ENCODE peak calls at places on chromosomes 6 and 20, in six cellular contexts. X is ovary; L is CD8-positive, alpha-beta T cell; F is choroid plexus epithelial cell; V is right atrium auricular region; C is activated B cell treated with CpG ODN at 0.5 μM for 24 hours. G is an unnamed sample.

GRCh38 chr6:13413906-13414555 is 73.4 kb downstream of the GFOD1 start:
- DNase-seq in X (no peak), L (no peak), F (peak; percentile 30), V (peak; percentile 71), C (no peak), G (no peak)

GRCh38 chr20:8020314-8021079 is 936 bp upstream of the TMX4 start:
- DNase-seq in X (no peak), L (no peak), F (no peak), V (no peak), C (no peak), G (peak; percentile 55)

GRCh38 chr6:2973656-2974055 is 2.3 kb upstream of the SERPINB6 start:
- DNase-seq in X (no peak), L (no peak), F (no peak), V (no peak), C (no peak), G (no peak)

GRCh38 chr6:89350281-89351037 is 2.1 kb downstream of the UBE2J1 start:
- DNase-seq in X (no peak), L (no peak), F (peak; percentile 50), V (no peak), C (no peak), G (no peak)

GRCh38 chr6:162684033-162684432 is 43.5 kb downstream of the PRKN start:
- DNase-seq in X (no peak), L (no peak), F (no peak), V (no peak), C (no peak), G (no peak)

GRCh38 chr6:149043476-149044130 is 273.9 kb upstream of the TAB2 start:
- DNase-seq in X (no peak), L (no peak), F (peak; percentile 40), V (no peak), C (no peak), G (no peak)

GRCh38 chr20:53917145-53918009 is 153.0 kb downstream of the BCAS1 start:
- DNase-seq in X (peak; percentile 57), L (no peak), F (peak; percentile 62), V (peak; percentile 90), C (no peak), G (peak; percentile 85)

GRCh38 chr6:13441778-13442177 is 45.6 kb downstream of the GFOD1 start:
- DNase-seq in X (no peak), L (no peak), F (no peak), V (no peak), C (no peak), G (no peak)

GRCh38 chr6:100785982-100786381 is 95.1 kb downstream of the ASCC3 start:
- DNase-seq in X (no peak), L (no peak), F (no peak), V (no peak), C (no peak), G (no peak)

GRCh38 chr6:3280091-3280490 is 21.3 kb downstream of the PSMG4 start:
- DNase-seq in X (peak; percentile 26), L (no peak), F (no peak), V (no peak), C (no peak), G (no peak)

GRCh38 chr6:139187489-139187888 is 52.6 kb downstream of the HECA start:
- DNase-seq in X (no peak), L (no peak), F (no peak), V (no peak), C (no peak), G (no peak)

GRCh38 chr20:50189681-50190250 is 864 bp upstream of the CEBPB start:
- DNase-seq in X (peak; percentile 77), L (no peak), F (peak; percentile 51), V (peak; percentile 61), C (no peak), G (no peak)

GRCh38 chr6:138493413-138493812 is 5.9 kb downstream of the NHSL1 start:
- DNase-seq in X (no peak), L (no peak), F (peak; percentile 85), V (no peak), C (no peak), G (no peak)

GRCh38 chr6:30518505-30518850 is 29.2 kb downstream of the HLA-E start:
- DNase-seq in X (no peak), L (no peak), F (no peak), V (no peak), C (no peak), G (no peak)

GRCh38 chr6:74284266-74284665 is 588.3 kb downstream of the CD109 start:
- DNase-seq in X (no peak), L (no peak), F (no peak), V (no peak), C (no peak), G (no peak)

GRCh38 chr6:80543598-80544181 is 437.2 kb downstream of the BCKDHB start:
- DNase-seq in X (no peak), L (no peak), F (peak; percentile 84), V (no peak), C (no peak), G (no peak)

GRCh38 chr6:44041461-44042260 is 85.6 kb downstream of the MRPL14 start:
- DNase-seq in X (peak; percentile 36), L (no peak), F (peak; percentile 96), V (no peak), C (no peak), G (no peak)

GRCh38 chr20:16846011-16846410 is 97.9 kb downstream of the OTOR start:
- DNase-seq in X (no peak), L (no peak), F (no peak), V (no peak), C (no peak), G (no peak)

GRCh38 chr6:140809694-140810101 is 1323.0 kb upstream of the GJE1 start:
- DNase-seq in X (no peak), L (no peak), F (peak; percentile 69), V (no peak), C (no peak), G (no peak)

GRCh38 chr6:138692058-138692977 is 81.3 kb upstream of the CCDC28A start:
- DNase-seq in X (peak; percentile 57), L (peak; percentile 27), F (peak; percentile 65), V (no peak), C (peak; percentile 75), G (no peak)

GRCh38 chr6:170306324-170307079 is at the start of gene FAM120B:
- DNase-seq in X (peak; percentile 97), L (peak; percentile 94), F (peak; percentile 96), V (peak; percentile 96), C (peak; percentile 93), G (peak; percentile 86)

GRCh38 chr6:152099816-152100618 is 292.5 kb downstream of the ESR1 start:
- DNase-seq in X (no peak), L (no peak), F (no peak), V (peak; percentile 80), C (no peak), G (no peak)

GRCh38 chr6:7106752-7107577 is 796 bp upstream of the RREB1 start:
- DNase-seq in X (peak; percentile 51), L (peak; percentile 55), F (peak; percentile 14), V (no peak), C (peak; percentile 59), G (no peak)

GRCh38 chr20:38153011-38153329 is 12.1 kb downstream of the TGM2 start:
- DNase-seq in X (no peak), L (no peak), F (no peak), V (peak; percentile 83), C (no peak), G (no peak)

GRCh38 chr6:128238248-128238647 is 282.2 kb downstream of the PTPRK start:
- DNase-seq in X (no peak), L (no peak), F (no peak), V (no peak), C (no peak), G (no peak)

GRCh38 chr6:166656269-166657206 is 29.5 kb upstream of the RPS6KA2 start:
- DNase-seq in X (peak; percentile 87), L (no peak), F (no peak), V (no peak), C (no peak), G (no peak)

GRCh38 chr20:3652217-3652616 is 11.0 kb downstream of the GFRA4 start:
- DNase-seq in X (no peak), L (no peak), F (no peak), V (no peak), C (no peak), G (no peak)

GRCh38 chr6:37665309-37665708 is 32.4 kb downstream of the MDGA1 start:
- DNase-seq in X (no peak), L (no peak), F (no peak), V (no peak), C (no peak), G (no peak)

GRCh38 chr20:58682656-58683055 is 9.9 kb upstream of the NPEPL1 start:
- DNase-seq in X (no peak), L (no peak), F (no peak), V (no peak), C (no peak), G (no peak)

GRCh38 chr20:44485078-44485829 is 9.6 kb downstream of the TTPAL start:
- DNase-seq in X (no peak), L (no peak), F (peak; percentile 37), V (no peak), C (no peak), G (no peak)

GRCh38 chr20:6887966-6888365 is 120.5 kb downstream of the BMP2 start:
- DNase-seq in X (no peak), L (no peak), F (no peak), V (no peak), C (no peak), G (no peak)

GRCh38 chr6:104941694-104942177 is 15.2 kb upstream of the LIN28B start:
- DNase-seq in X (no peak), L (no peak), F (no peak), V (no peak), C (no peak), G (no peak)
- TF ChIP-seq CTCF in X (no peak), L (no peak), F (no peak), V (no peak), C (no peak), G (no peak)

GRCh38 chr6:116100419-116101297 is at the start of gene NT5DC1:
- DNase-seq in X (peak; percentile 78), L (peak; percentile 77), F (peak; percentile 68), V (peak; percentile 87), C (peak; percentile 86), G (peak; percentile 60)
- TF ChIP-seq CTCF in X (peak; percentile 33), L (peak; percentile 55), F (peak; percentile 40), V (peak; percentile 23), C (no peak), G (peak; percentile 32)

DNA sequence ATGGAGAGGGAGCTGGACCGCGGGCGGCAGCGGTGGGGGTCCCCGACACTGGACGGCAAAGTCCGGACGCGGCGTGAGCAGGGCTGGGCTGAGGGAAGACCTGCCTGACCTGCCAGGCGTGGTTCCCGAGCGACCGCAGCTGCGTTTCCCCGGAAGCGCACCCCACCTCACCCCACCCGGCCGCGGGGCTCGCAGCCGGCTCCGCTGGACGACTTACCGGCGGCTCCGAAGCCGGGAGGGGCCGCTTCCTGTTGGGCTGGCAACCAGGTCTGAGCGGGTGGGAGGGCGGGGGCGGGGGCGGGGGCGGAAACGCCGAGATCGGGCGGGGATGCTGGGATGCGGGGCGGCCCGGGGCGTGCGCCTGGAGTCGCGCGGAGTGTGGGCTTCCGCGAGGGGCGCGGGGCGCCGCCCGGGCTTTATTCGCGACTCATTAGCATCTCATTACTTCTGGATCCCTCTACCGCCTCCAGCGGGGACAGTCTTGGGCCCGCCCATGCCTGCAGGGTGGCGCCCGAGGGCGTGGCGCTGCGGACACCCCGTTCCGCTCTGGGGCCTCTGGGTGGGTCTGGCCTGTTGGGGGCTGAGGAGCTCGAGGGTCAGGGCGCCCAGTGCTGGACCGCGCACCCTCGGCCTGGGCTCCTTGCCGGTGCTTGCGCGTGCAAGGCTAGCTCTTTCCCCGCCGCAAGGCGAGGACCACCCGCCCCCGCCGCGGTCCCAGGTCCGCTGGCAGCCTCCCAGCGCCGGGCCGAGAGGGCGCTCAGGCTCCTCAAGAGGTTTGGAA is at the start of gene MICAL1:
- DNase-seq in X (peak; percentile 71), L (peak; percentile 62), F (peak; percentile 40), V (no peak), C (peak; percentile 82), G (peak; percentile 64)
- TF ChIP-seq CTCF in X (no peak), L (no peak), F (peak; percentile 41), V (no peak), C (no peak), G (peak; percentile 44)

GRCh38 chr6:32819729-32820128 is 2.9 kb upstream of the HLA-DOB start:
- DNase-seq in X (no peak), L (no peak), F (peak; percentile 69), V (no peak), C (no peak), G (no peak)
- TF ChIP-seq CTCF in X (no peak), L (no peak), F (no peak), V (no peak), C (no peak), G (no peak)

G was measured in GM12864.